ENCODE peak calls at places on chromosomes 2 and 18, in four cellular contexts. Q is HTR-8/SVneo; W is stimulated activated naive CD4-positive, alpha-beta T cell; J is epithelial cell of prostate. S is an unnamed sample.

GRCh38 chr2:69667805-69668382 is 24.4 kb upstream of the AAK1 start:
- DNase-seq in Q (no peak), J (peak; percentile 71), W (no peak), S (no peak)

GRCh38 chr2:235550378-235550760 is 56.5 kb downstream of the AGAP1 start:
- DNase-seq in Q (no peak), J (no peak), W (no peak), S (no peak)

GRCh38 chr2:171272039-171272438 is 111.3 kb upstream of the TLK1 start:
- DNase-seq in J (peak; percentile 92), W (no peak), Q (peak; percentile 62), S (no peak)

GRCh38 chr18:50356036-50356945 is 18.6 kb upstream of the SKA1 start:
- DNase-seq in Q (no peak), W (no peak), J (peak; percentile 3), S (no peak)

GRCh38 chr2:240714747-240715725 is 23.4 kb downstream of the AQP12A start:
- DNase-seq in J (no peak), Q (no peak), W (no peak), S (no peak)

GRCh38 chr2:30690126-30690561 is 117.1 kb downstream of the CAPN13 start:
- DNase-seq in J (no peak), Q (no peak), W (no peak), S (no peak)

GRCh38 chr2:224958873-224959272 is 83.4 kb downstream of the DOCK10 start:
- DNase-seq in W (no peak), J (no peak), Q (no peak), S (no peak)

GRCh38 chr18:78021196-78021595 is 771.5 kb downstream of the GALR1 start:
- DNase-seq in J (no peak), Q (no peak), W (no peak), S (no peak)

GRCh38 chr2:12990523-12990922 is 273.8 kb downstream of the TRIB2 start:
- DNase-seq in J (no peak), W (no peak), Q (no peak), S (no peak)

GRCh38 chr2:229980440-229981184 is 58.3 kb downstream of the FBXO36 start:
- DNase-seq in J (peak; percentile 26), Q (peak; percentile 61), W (no peak), S (no peak)

GRCh38 chr18:74901347-74902169 is 303.9 kb downstream of the ZNF407 start:
- DNase-seq in J (no peak), W (no peak), Q (no peak), S (no peak)

GRCh38 chr2:173101687-173102086 is 26.0 kb downstream of the MAP3K20 start:
- DNase-seq in W (no peak), Q (no peak), J (peak; percentile 48), S (no peak)

GRCh38 chr2:96868555-96869280 is 1.2 kb downstream of the SEMA4C start:
- DNase-seq in J (no peak), W (peak; percentile 48), Q (peak; percentile 99), S (peak; percentile 47)

GRCh38 chr2:206127656-206128055 is 31.6 kb downstream of the NDUFS1 start:
- DNase-seq in W (no peak), J (no peak), Q (peak; percentile 9), S (no peak)

GRCh38 chr2:7992612-7993596 is 689.0 kb upstream of the ID2 start:
- DNase-seq in Q (no peak), W (no peak), J (no peak), S (no peak)

GRCh38 chr18:58196164-58196563 is 152.1 kb downstream of the NEDD4L start:
- DNase-seq in W (no peak), J (no peak), Q (no peak), S (no peak)

GRCh38 chr2:241035142-241035817 is 36.9 kb downstream of the SNED1 start:
- DNase-seq in J (no peak), W (peak; percentile 53), Q (no peak), S (peak; percentile 65)

GRCh38 chr2:24337958-24338357 is 22.4 kb downstream of the ITSN2 start:
- DNase-seq in J (no peak), W (no peak), Q (no peak), S (no peak)

GRCh38 chr2:105952131-105952530 is 207.4 kb downstream of the NCK2 start:
- DNase-seq in Q (no peak), W (no peak), J (no peak), S (no peak)

GRCh38 chr18:5420909-5421308 is 122.9 kb downstream of the EPB41L3 start:
- DNase-seq in Q (no peak), J (no peak), W (no peak), S (no peak)